ENCODE peak calls at places on chromosomes 12 and 14, in four cellular contexts. H, T, M and I are unnamed samples.

GRCh38 chr12:132237772-132238486 is 91.5 kb downstream of the GALNT9 start:
- DNase-seq in T (peak), M (no peak), H (no peak), I (no peak)

GRCh38 chr14:58272589-58273372 is 25.6 kb upstream of the ARID4A start:
- DNase-seq in H (peak), M (no peak), T (no peak), I (no peak)

GRCh38 chr12:126847005-126847629 is 1419.9 kb upstream of the TMEM132C start:
- DNase-seq in T (no peak), H (no peak), M (no peak), I (no peak)

GRCh38 chr14:35387713-35388579 is 16.6 kb downstream of the NFKBIA start:
- DNase-seq in M (no peak), T (no peak), H (no peak), I (no peak)

GRCh38 chr12:2988494-2988893 is 29.3 kb downstream of the TEAD4 start:
- DNase-seq in M (no peak), H (no peak), T (no peak), I (no peak)

GRCh38 chr14:34219661-34220060 is 242.4 kb downstream of the SPTSSA start:
- DNase-seq in M (no peak), T (no peak), H (no peak), I (no peak)

GRCh38 chr14:22650046-22650739 is 6.0 kb upstream of the OR6J1 start:
- DNase-seq in M (no peak), H (no peak), T (no peak), I (no peak)

GRCh38 chr14:49945448-49946319 is 52.8 kb downstream of the ARF6 start:
- DNase-seq in M (no peak), T (no peak), H (no peak), I (no peak)

GRCh38 chr14:24171422-24172260 is at the start of gene REC8:
- DNase-seq in T (no peak), H (no peak), M (peak), I (peak)

GRCh38 chr12:57063991-57064725 is 14.2 kb upstream of the MYO1A start:
- DNase-seq in H (peak), T (no peak), M (no peak), I (peak)

GRCh38 chr14:93410021-93410420 is 20.7 kb upstream of the UNC79 start:
- DNase-seq in M (no peak), T (no peak), H (no peak), I (no peak)

GRCh38 chr12:25084816-25085215 is 110.1 kb downstream of the DNAI7 start:
- DNase-seq in M (no peak), T (no peak), H (peak), I (no peak)

GRCh38 chr12:102300824-102301461 is 103.3 kb upstream of the PMCH start:
- DNase-seq in H (peak), M (no peak), T (no peak), I (no peak)

GRCh38 chr12:93978553-93978952 is 169.8 kb upstream of the PLXNC1 start:
- DNase-seq in M (no peak), H (peak), T (no peak), I (no peak)

GRCh38 chr14:59254146-59254910 is 65.9 kb downstream of the DAAM1 start:
- DNase-seq in T (no peak), H (peak), M (no peak), I (no peak)

GRCh38 chr12:77540097-77540496 is 290.6 kb upstream of the NAV3 start:
- DNase-seq in T (no peak), M (no peak), H (peak), I (no peak)

GRCh38 chr14:57293851-57294837 is 25.4 kb downstream of the AP5M1 start:
- DNase-seq in T (no peak), H (peak), M (no peak), I (no peak)

GRCh38 chr14:73771848-73772705 is 57.9 kb upstream of the PNMA1 start:
- DNase-seq in M (peak), T (peak), H (peak), I (peak)

GRCh38 chr14:61586539-61587396 is 108.5 kb upstream of the HIF1A start:
- DNase-seq in T (no peak), H (peak), M (no peak), I (no peak)

GRCh38 chr14:34256223-34256622 is 205.8 kb downstream of the SPTSSA start:
- DNase-seq in M (no peak), T (no peak), H (no peak), I (no peak)

GRCh38 chr12:54522213-54522612 is 24.7 kb downstream of the NCKAP1L start:
- DNase-seq in T (no peak), M (no peak), H (peak), I (no peak)

GRCh38 chr12:122352394-122352793 is 70.1 kb downstream of the CLIP1 start:
- DNase-seq in H (no peak), T (no peak), M (no peak), I (no peak)

GRCh38 chr14:54040851-54041250 is 84.2 kb upstream of the BMP4 start:
- DNase-seq in H (peak), T (no peak), M (no peak), I (no peak)

GRCh38 chr14:74407801-74408154 is 18.2 kb downstream of the SYNDIG1L start:
- DNase-seq in M (no peak), H (no peak), T (no peak), I (no peak)

GRCh38 chr14:104086661-104087461 is 1.4 kb downstream of the ASPG start:
- DNase-seq in T (no peak), H (no peak), M (peak), I (no peak)

GRCh38 chr14:23523229-23524016 is 28.1 kb downstream of the ZFHX2 start:
- DNase-seq in H (no peak), M (no peak), T (no peak), I (no peak)

GRCh38 chr12:68772714-68773113 is 26.7 kb downstream of the SLC35E3 start:
- DNase-seq in T (no peak), M (no peak), H (no peak), I (no peak)

GRCh38 chr14:103199141-103199540 is 75.9 kb downstream of the TNFAIP2 start:
- DNase-seq in M (no peak), H (no peak), T (no peak), I (no peak)

GRCh38 chr12:14357496-14357895 is 8.0 kb upstream of the ATF7IP start:
- DNase-seq in H (no peak), T (no peak), M (no peak), I (no peak)

GRCh38 chr12:2445968-2446367 is 348.8 kb upstream of the FKBP4 start:
- DNase-seq in M (no peak), H (no peak), T (no peak), I (no peak)

GRCh38 chr14:52455291-52456088 is 96.8 kb downstream of the TXNDC16 start:
- DNase-seq in M (no peak), T (no peak), H (peak), I (no peak)

GRCh38 chr12:103632554-103633216 is 45.6 kb downstream of the STAB2 start:
- DNase-seq in H (peak), T (no peak), M (peak), I (no peak)

GRCh38 chr12:4069046-4070010 is 196.1 kb upstream of the PARP11 start:
- DNase-seq in M (no peak), T (no peak), H (no peak), I (no peak)

GRCh38 chr12:131028587-131029338 is 75.1 kb downstream of the ADGRD1 start:
- DNase-seq in H (no peak), M (no peak), T (no peak), I (no peak)

GRCh38 chr14:69996197-69996596 is 117.0 kb downstream of the SMOC1 start:
- DNase-seq in M (no peak), H (peak), T (no peak), I (no peak)

GRCh38 chr12:109586385-109587296 is 13.0 kb downstream of the MVK start:
- DNase-seq in M (no peak), H (no peak), T (no peak), I (no peak)